ENCODE peak calls at places on chromosomes 13 and 19, in four cellular contexts. T, A, G and N are unnamed samples.

GRCh38 chr19:33252418-33252962 is 26.8 kb upstream of the SLC7A10 start:
- DNase-seq in T (no peak), A (no peak), G (no peak), N (no peak)

GRCh38 chr19:49343127-49343526 is 7.9 kb downstream of the CD37 start:
- DNase-seq in T (no peak), A (no peak), G (no peak), N (no peak)

GRCh38 chr19:42081584-42082258 is 5.8 kb downstream of the ZNF574 start:
- DNase-seq in T (no peak), A (peak; percentile 48), G (no peak), N (peak; percentile 32)

GRCh38 chr13:41766439-41766838 is 194.5 kb downstream of the VWA8 start:
- DNase-seq in T (no peak), A (no peak), G (no peak), N (no peak)

GRCh38 chr19:21358768-21359451 is at the start of gene ZNF738:
- DNase-seq in T (peak; percentile 90), A (peak; percentile 93), G (peak; percentile 87), N (peak; percentile 92)

GRCh38 chr19:20245309-20245708 is 78.3 kb downstream of the ZNF486 start:
- DNase-seq in T (no peak), A (no peak), G (no peak), N (no peak)

GRCh38 chr13:76937416-76937815 is 10.9 kb upstream of the ACOD1 start:
- DNase-seq in T (no peak), A (peak; percentile 93), G (no peak), N (no peak)

GRCh38 chr13:68234278-68234677 is 1004.1 kb upstream of the PCDH9 start:
- DNase-seq in T (no peak), A (peak; percentile 20), G (no peak), N (no peak)

GRCh38 chr13:112744306-112745021 is 54.6 kb downstream of the ATP11A start:
- DNase-seq in T (no peak), A (peak; percentile 25), G (no peak), N (no peak)

GRCh38 chr19:48484931-48485612 is 15.9 kb downstream of the CYTH2 start:
- DNase-seq in T (no peak), A (no peak), G (no peak), N (no peak)